ENCODE peak calls at places on chromosomes 12 and 14, in ten cellular contexts. J is Peyer's patch, S is mesenchymal stem cell, O is IMR-90, T is GM06990, R is psoas muscle, Y is lower lobe of right lung, P is astrocyte of the spinal cord, A is SJCRH30, V is A549. B is an unnamed sample.

GRCh38 chr14:42909659-42910058 is 1303.0 kb downstream of the LRFN5 start:
- DNase-seq in S (no peak), V (no peak), A (no peak), P (no peak), J (no peak), R (no peak), Y (no peak), O (no peak), T (no peak), B (no peak)

GRCh38 chr12:131867891-131868675 is 26.3 kb upstream of the ULK1 start:
- DNase-seq in T (no peak), R (no peak), A (no peak), J (no peak), Y (no peak), V (no peak), P (no peak), O (no peak), S (no peak), B (peak)

GRCh38 chr12:132276720-132277373 is 52.5 kb downstream of the GALNT9 start:
- DNase-seq in T (no peak), O (no peak), P (no peak), J (no peak), R (no peak), S (no peak), Y (no peak), V (no peak), A (no peak), B (no peak)

GRCh38 chr12:54439521-54440255 is 20.6 kb upstream of the ITGA5 start:
- DNase-seq in S (peak), V (peak), R (no peak), A (no peak), T (no peak), J (no peak), Y (no peak), O (peak), P (peak), B (no peak)

GRCh38 chr12:111340231-111340630 is 28.7 kb downstream of the PHETA1 start:
- DNase-seq in J (no peak), S (no peak), A (no peak), V (no peak), O (no peak), P (no peak), T (no peak), Y (no peak), R (no peak), B (no peak)

GRCh38 chr12:10982244-10982643 is 4.5 kb downstream of the TAS2R50 start:
- DNase-seq in R (no peak), J (no peak), S (no peak), P (no peak), V (no peak), Y (no peak), O (no peak), T (peak), A (no peak), B (no peak)

GRCh38 chr12:3456809-3457208 is 34.2 kb upstream of the PRMT8 start:
- DNase-seq in V (no peak), Y (no peak), O (no peak), A (no peak), P (no peak), J (no peak), T (no peak), R (no peak), S (no peak), B (no peak)

GRCh38 chr12:127284870-127285431 is 982.0 kb upstream of the TMEM132C start:
- DNase-seq in O (peak), S (peak), V (no peak), A (no peak), R (peak), P (peak), J (no peak), Y (no peak), T (no peak), B (no peak)

GRCh38 chr12:65098364-65098763 is 22.7 kb downstream of the WIF1 start:
- DNase-seq in T (no peak), A (no peak), J (no peak), R (no peak), S (no peak), P (no peak), V (no peak), O (no peak), Y (no peak), B (no peak)

GRCh38 chr12:2324375-2324774 is 271.6 kb downstream of the CACNA1C start:
- DNase-seq in A (peak), S (no peak), R (peak), O (no peak), T (no peak), P (no peak), V (no peak), J (no peak), Y (no peak), B (peak)

GRCh38 chr12:98022961-98023360 is 492.4 kb upstream of the TMPO start:
- DNase-seq in O (no peak), T (no peak), J (no peak), S (no peak), A (no peak), Y (no peak), P (no peak), V (no peak), R (no peak), B (no peak)

DNA sequence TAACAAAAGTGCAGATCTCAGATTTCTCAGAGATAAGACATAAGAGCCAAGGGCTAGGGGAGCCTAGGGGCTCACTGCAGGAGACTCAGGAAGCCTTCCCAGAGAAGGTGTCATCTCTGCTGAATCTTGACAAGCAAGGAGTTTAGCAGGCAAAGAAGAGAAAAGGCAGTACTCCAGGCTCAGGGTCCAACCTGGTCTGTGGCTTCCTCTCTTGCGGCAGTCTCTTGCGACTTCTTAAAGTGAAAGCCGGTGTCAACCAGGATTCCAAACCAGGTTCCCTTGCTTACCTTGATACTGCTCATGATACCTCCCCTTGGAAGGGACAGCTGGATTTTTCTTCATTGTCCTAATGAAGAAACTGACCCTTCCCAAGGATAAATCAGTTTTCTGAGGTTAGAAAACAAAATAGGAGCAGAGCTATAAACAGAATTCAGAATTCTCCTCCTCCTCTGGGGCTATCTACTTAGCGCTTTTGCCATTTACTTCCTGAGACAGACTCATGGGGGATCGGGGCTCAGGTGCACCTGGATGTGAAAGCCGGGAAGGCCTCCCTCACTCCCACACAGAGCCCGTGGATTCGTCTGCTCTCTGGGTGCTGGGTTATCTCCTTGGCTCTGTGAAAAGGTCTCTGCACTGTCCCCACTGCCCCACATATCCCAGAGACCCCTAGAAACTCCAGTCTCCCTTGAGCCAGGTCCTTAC is 1.8 kb upstream of the SCNN1A start:
- DNase-seq in O (no peak), P (no peak), R (no peak), T (no peak), S (no peak), Y (no peak), V (no peak), A (no peak), J (no peak), B (no peak)
- H3K4me3 ChIP-seq in O (no peak), P (no peak), R (no peak), T (no peak), S (no peak), Y (peak), V (no peak), A (no peak), J (peak), B (no peak)

GRCh38 chr12:12682284-12682683 is 13.7 kb downstream of the GPR19 start:
- DNase-seq in J (no peak), A (no peak), V (no peak), Y (no peak), O (no peak), T (no peak), R (no peak), S (no peak), P (no peak), B (no peak)

GRCh38 chr12:12685305-12685704 is 10.7 kb downstream of the GPR19 start:
- DNase-seq in R (no peak), S (no peak), V (no peak), J (no peak), Y (no peak), P (no peak), O (no peak), A (no peak), T (no peak), B (no peak)

GRCh38 chr12:12684375-12685106 is 11.4 kb downstream of the GPR19 start:
- DNase-seq in T (no peak), A (peak), O (peak), R (no peak), P (peak), J (no peak), V (no peak), S (peak), Y (no peak), B (peak)

GRCh38 chr12:12683298-12683697 is 12.7 kb downstream of the GPR19 start:
- DNase-seq in J (no peak), A (no peak), Y (no peak), P (no peak), R (no peak), O (no peak), V (no peak), S (no peak), T (no peak), B (no peak)

GRCh38 chr12:12683725-12684124 is 12.3 kb downstream of the GPR19 start:
- DNase-seq in Y (no peak), J (no peak), R (no peak), P (no peak), A (no peak), O (no peak), V (no peak), T (no peak), S (no peak), B (no peak)
- H3K4me3 ChIP-seq in Y (no peak), J (no peak), R (no peak), P (no peak), A (no peak), O (no peak), V (no peak), T (no peak), S (no peak), B (peak)

DNA sequence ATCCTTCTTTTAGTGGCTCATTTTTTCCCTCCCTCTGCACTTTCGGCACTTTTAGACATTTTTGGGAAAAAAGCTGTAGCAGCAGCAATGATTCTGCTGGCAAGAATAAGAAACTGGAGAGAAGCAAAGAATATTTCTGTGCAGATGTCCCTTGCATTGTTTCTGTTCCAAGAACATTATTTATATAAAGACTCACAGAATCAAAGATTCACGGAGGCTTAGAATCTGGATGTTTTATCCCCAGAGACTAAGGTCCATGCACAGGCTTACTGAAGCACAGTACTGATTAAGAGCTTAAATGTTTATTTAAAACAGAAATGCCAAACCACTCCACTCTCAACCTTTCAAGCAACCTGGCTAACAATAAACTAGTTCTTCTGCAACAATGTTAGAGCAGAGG is 12.4 kb downstream of the ZC2HC1C start:
- DNase-seq in A (no peak), Y (no peak), R (no peak), S (no peak), J (no peak), O (peak), V (no peak), T (no peak), P (peak), B (no peak)
- H3K4me3 ChIP-seq in A (no peak), Y (no peak), R (no peak), S (peak), J (no peak), O (no peak), V (no peak), T (no peak), P (no peak), B (no peak)

GRCh38 chr14:24337144-24337823 is 2.4 kb upstream of the ADCY4 start:
- DNase-seq in P (no peak), R (no peak), Y (no peak), T (no peak), O (no peak), J (no peak), S (no peak), A (no peak), V (no peak), B (no peak)

GRCh38 chr14:24338843-24339242 is 948 bp downstream of the RIPK3 start:
- DNase-seq in V (no peak), P (no peak), A (no peak), R (no peak), Y (no peak), J (no peak), T (no peak), S (no peak), O (no peak), B (no peak)

GRCh38 chr14:24337824-24338175 is 2.0 kb downstream of the RIPK3 start:
- DNase-seq in V (no peak), P (no peak), S (no peak), O (no peak), A (no peak), J (no peak), R (no peak), Y (no peak), T (no peak), B (no peak)

GRCh38 chr14:24334431-24335271 is at the start of gene ADCY4:
- DNase-seq in P (no peak), T (no peak), S (peak), V (no peak), A (no peak), Y (peak), R (peak), J (no peak), O (no peak), B (no peak)

DNA sequence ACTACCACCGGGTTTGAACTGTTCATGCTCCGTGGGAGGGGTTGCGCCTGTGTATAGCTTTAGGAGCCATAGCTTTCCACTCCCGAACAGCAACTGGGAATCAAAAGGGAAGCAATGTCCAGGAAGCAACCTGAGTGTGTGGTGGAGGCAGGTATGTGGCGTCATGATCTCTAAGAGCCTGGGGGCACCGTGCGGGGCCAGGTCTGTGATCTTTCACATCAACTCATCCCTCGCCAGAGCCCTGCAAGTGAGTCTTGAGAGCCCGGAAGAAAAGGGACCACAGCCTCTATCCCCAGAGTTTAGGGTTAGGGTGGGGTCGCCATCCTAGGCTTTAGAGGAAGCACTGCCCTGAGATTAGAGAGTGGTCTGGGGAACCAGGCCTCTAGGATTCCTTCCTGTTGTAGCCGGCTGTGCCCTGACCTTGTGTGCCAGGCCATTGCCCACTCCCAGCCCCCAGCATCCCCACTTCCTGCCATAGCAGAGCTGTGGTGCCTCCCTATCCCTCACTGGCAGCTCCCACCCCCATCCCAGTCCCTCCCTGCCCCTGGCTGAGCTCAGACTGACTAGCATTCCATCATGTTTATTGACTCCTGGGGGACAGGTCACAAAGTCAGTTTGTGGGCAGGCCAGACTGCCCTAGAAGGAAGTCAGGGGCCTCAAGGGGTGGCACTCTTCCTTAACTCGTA is 733 bp upstream of the ADCY4 start:
- DNase-seq in T (no peak), A (no peak), P (no peak), R (no peak), S (no peak), V (no peak), J (no peak), Y (no peak), O (no peak), B (no peak)
- H3K4me3 ChIP-seq in T (no peak), A (no peak), P (no peak), R (peak), S (no peak), V (no peak), J (no peak), Y (peak), O (no peak), B (no peak)

GRCh38 chr12:124420972-124421674 is 126.2 kb downstream of the RFLNA start:
- DNase-seq in J (no peak), Y (no peak), A (peak), S (peak), V (no peak), R (no peak), O (no peak), T (no peak), P (no peak), B (peak)

GRCh38 chr12:124423683-124424515 is 129.0 kb downstream of the RFLNA start:
- DNase-seq in Y (no peak), J (no peak), T (no peak), P (no peak), R (no peak), O (no peak), A (no peak), S (no peak), V (no peak), B (no peak)

GRCh38 chr12:124422142-124422569 is 127.3 kb downstream of the RFLNA start:
- DNase-seq in O (no peak), J (no peak), T (no peak), S (no peak), R (peak), Y (peak), P (no peak), V (peak), A (peak), B (no peak)

GRCh38 chr12:124424516-124424905 is 129.6 kb downstream of the RFLNA start:
- DNase-seq in A (no peak), S (no peak), Y (no peak), O (no peak), P (no peak), V (no peak), T (no peak), J (no peak), R (no peak), B (no peak)

GRCh38 chr12:124422570-124423523 is 128.0 kb downstream of the RFLNA start:
- DNase-seq in Y (peak), J (peak), T (no peak), A (peak), V (peak), O (peak), P (peak), R (peak), S (peak), B (peak)
- H3K4me3 ChIP-seq in Y (peak), J (peak), T (no peak), A (peak), V (peak), O (peak), P (peak), R (peak), S (peak), B (no peak)

DNA sequence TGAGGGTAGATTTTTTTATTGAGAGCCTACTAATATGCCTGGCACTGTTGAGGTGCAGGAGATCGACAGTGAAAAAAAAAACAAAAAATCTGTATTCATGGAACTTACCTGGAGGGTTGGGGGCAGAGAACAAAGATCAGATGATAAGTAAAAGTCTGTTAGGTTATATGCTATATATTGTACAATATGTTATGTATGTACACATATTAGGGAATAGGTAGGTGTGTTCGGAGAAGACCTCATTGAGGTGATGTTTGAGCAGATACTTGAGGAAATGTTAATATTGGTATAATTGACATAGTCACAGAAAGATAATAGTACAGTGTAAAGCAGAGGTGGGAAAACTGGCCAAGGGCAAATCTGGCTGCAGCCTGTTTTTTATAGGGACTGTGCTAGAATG is 5.6 kb downstream of the ARF6 start:
- DNase-seq in R (no peak), P (no peak), V (no peak), S (no peak), T (no peak), A (no peak), J (no peak), Y (no peak), O (no peak), B (no peak)
- H3K4me3 ChIP-seq in R (peak), P (no peak), V (peak), S (peak), T (peak), A (no peak), J (peak), Y (peak), O (no peak), B (no peak)

DNA sequence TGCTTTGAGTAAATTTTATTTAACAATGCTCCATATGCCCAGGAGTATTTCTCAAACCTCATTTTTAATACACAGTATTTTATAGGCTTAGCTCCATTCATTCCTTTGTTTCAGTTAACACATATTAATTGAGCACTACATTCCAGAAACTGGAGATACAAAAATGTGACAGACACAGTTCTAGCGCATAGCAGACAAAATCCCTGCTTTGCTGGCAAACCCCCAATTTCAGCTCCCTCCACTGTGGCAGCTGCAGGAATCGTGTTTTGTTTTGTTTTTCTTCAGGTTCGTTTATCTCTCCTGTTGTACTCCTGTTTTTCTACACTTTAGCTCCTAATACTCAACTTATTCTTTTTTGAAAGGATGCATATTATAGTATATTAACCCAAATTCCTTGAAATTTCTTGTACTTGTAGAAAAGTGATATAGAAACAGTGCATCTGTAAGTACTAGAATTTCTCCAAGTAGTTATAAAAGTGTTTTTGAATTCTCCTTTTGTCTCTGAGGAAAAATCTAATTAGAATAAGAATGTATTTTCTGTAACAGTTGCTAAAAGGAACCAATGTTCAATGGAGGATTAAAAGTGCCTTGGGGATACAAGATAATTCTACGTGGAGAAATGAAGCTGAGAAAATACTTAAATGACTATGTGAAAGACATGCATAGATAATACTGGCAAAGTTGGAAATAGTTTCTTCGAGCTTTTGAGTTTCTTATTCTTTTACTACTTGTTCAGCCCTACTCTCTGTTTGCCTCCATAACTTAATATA is 6.4 kb upstream of the RAB21 start:
- DNase-seq in S (no peak), A (peak), R (no peak), Y (no peak), P (no peak), T (no peak), J (no peak), O (no peak), V (no peak), B (no peak)
- H3K4me3 ChIP-seq in S (no peak), A (no peak), R (no peak), Y (no peak), P (no peak), T (no peak), J (no peak), O (no peak), V (no peak), B (no peak)

GRCh38 chr12:31362759-31363415 is 36.9 kb upstream of the SINHCAF start:
- DNase-seq in S (peak), T (peak), A (no peak), O (no peak), P (no peak), V (no peak), R (no peak), J (peak), Y (peak), B (no peak)
- H3K4me3 ChIP-seq in S (no peak), T (peak), A (peak), O (no peak), P (no peak), V (no peak), R (no peak), J (peak), Y (no peak), B (no peak)